ENCODE peak calls at places on chromosomes 7 and 10, in five cellular contexts. One of them, this sample, is unnamed.

GRCh38 chr7:39300276-39300675 is 265.9 kb upstream of the YAE1 start:
- DNase-seq in lower leg skin: no peak
- DNase-seq in brain microvascular endothelial cell: no peak
- DNase-seq in heart left ventricle: no peak
- DNase-seq in endothelial cell of umbilical vein: no peak
- DNase-seq in this sample: no peak

GRCh38 chr10:114499120-114499519 is 94.8 kb upstream of the AFAP1L2 start:
- DNase-seq in lower leg skin: no peak
- DNase-seq in brain microvascular endothelial cell: no peak
- DNase-seq in heart left ventricle: no peak
- DNase-seq in endothelial cell of umbilical vein: no peak
- DNase-seq in this sample: no peak

GRCh38 chr10:125407000-125407502 is 246.7 kb upstream of the CTBP2 start:
- DNase-seq in lower leg skin: peak
- DNase-seq in brain microvascular endothelial cell: peak
- DNase-seq in heart left ventricle: no peak
- DNase-seq in endothelial cell of umbilical vein: no peak
- DNase-seq in this sample: no peak

GRCh38 chr10:72792288-72792687 is 100.3 kb downstream of the MCU start:
- DNase-seq in lower leg skin: no peak
- DNase-seq in brain microvascular endothelial cell: no peak
- DNase-seq in heart left ventricle: no peak
- DNase-seq in endothelial cell of umbilical vein: peak
- DNase-seq in this sample: peak

GRCh38 chr7:66542528-66543373 is 85.9 kb upstream of the KCTD7 start:
- DNase-seq in lower leg skin: no peak
- DNase-seq in brain microvascular endothelial cell: no peak
- DNase-seq in heart left ventricle: no peak
- DNase-seq in endothelial cell of umbilical vein: no peak
- DNase-seq in this sample: peak

GRCh38 chr7:18459439-18459838 is 36.1 kb upstream of the HDAC9 start:
- DNase-seq in lower leg skin: no peak
- DNase-seq in brain microvascular endothelial cell: no peak
- DNase-seq in heart left ventricle: no peak
- DNase-seq in endothelial cell of umbilical vein: no peak
- DNase-seq in this sample: no peak

GRCh38 chr10:11515596-11516418 is 95.6 kb downstream of the USP6NL start:
- DNase-seq in lower leg skin: peak
- DNase-seq in brain microvascular endothelial cell: peak
- DNase-seq in heart left ventricle: peak
- DNase-seq in endothelial cell of umbilical vein: peak
- DNase-seq in this sample: peak

GRCh38 chr7:138755331-138755747 is 42.5 kb upstream of the TMEM213 start:
- DNase-seq in lower leg skin: no peak
- DNase-seq in brain microvascular endothelial cell: no peak
- DNase-seq in heart left ventricle: no peak
- DNase-seq in endothelial cell of umbilical vein: no peak
- DNase-seq in this sample: peak

GRCh38 chr10:74371696-74372095 is 220.7 kb downstream of the ADK start:
- DNase-seq in lower leg skin: no peak
- DNase-seq in brain microvascular endothelial cell: peak
- DNase-seq in heart left ventricle: no peak
- DNase-seq in endothelial cell of umbilical vein: no peak
- DNase-seq in this sample: peak

GRCh38 chr10:49628599-49628998 is 14.8 kb downstream of the CHAT start:
- DNase-seq in lower leg skin: no peak
- DNase-seq in brain microvascular endothelial cell: no peak
- DNase-seq in heart left ventricle: no peak
- DNase-seq in endothelial cell of umbilical vein: no peak
- DNase-seq in this sample: no peak

GRCh38 chr7:4074407-4074806 is 607.7 kb upstream of the FOXK1 start:
- DNase-seq in lower leg skin: no peak
- DNase-seq in brain microvascular endothelial cell: no peak
- DNase-seq in heart left ventricle: no peak
- DNase-seq in endothelial cell of umbilical vein: no peak
- DNase-seq in this sample: no peak

GRCh38 chr7:128941323-128941890 is 3.7 kb downstream of the IRF5 start:
- DNase-seq in lower leg skin: no peak
- DNase-seq in brain microvascular endothelial cell: no peak
- DNase-seq in heart left ventricle: no peak
- DNase-seq in endothelial cell of umbilical vein: no peak
- DNase-seq in this sample: no peak

GRCh38 chr7:128939075-128939860 is 1.5 kb downstream of the IRF5 start:
- DNase-seq in lower leg skin: no peak
- DNase-seq in brain microvascular endothelial cell: no peak
- DNase-seq in heart left ventricle: no peak
- DNase-seq in endothelial cell of umbilical vein: no peak
- DNase-seq in this sample: no peak

GRCh38 chr7:128940494-128941322 is 3.0 kb downstream of the IRF5 start:
- DNase-seq in lower leg skin: peak
- DNase-seq in brain microvascular endothelial cell: no peak
- DNase-seq in heart left ventricle: peak
- DNase-seq in endothelial cell of umbilical vein: no peak
- DNase-seq in this sample: no peak

GRCh38 chr7:128938524-128939074 is 872 bp downstream of the IRF5 start:
- DNase-seq in lower leg skin: no peak
- DNase-seq in brain microvascular endothelial cell: no peak
- DNase-seq in heart left ventricle: no peak
- DNase-seq in endothelial cell of umbilical vein: no peak
- DNase-seq in this sample: no peak

DNA sequence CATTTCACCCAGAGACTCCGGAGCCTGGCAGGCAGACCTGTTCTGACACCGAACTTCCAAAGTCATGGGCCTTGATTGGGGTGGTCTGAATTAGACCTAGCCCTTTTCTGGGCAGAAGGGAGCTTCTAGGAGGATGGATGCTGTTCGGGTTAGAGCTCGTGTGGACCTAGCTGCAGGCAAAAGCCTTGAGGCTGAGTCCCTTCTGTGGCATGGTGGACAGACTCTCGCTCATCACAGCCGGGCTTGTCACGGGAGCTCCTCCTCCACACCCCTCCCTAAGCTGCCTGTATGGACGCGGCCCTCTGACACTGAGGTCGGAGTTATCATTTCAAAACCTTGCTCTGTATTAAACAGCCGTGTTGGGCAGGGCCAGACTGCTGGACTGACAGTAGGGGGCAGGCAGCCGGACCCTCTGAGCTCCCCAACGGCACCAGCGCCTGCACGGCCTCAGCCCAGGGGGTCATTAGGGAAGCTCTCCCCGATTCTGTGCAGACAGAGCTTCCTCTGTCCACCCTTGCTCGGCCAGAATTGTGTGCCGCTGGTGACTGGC is 2.2 kb downstream of the IRF5 start:
- DNase-seq in lower leg skin: no peak
- DNase-seq in brain microvascular endothelial cell: no peak
- DNase-seq in heart left ventricle: no peak
- DNase-seq in endothelial cell of umbilical vein: no peak
- DNase-seq in this sample: no peak
- H3K4me3 ChIP-seq in lower leg skin: no peak
- H3K4me3 ChIP-seq in brain microvascular endothelial cell: no peak
- H3K4me3 ChIP-seq in heart left ventricle: no peak
- H3K4me3 ChIP-seq in endothelial cell of umbilical vein: no peak
- H3K4me3 ChIP-seq in this sample: no peak

GRCh38 chr10:48463318-48464003 is 141.4 kb downstream of the ARHGAP22 start:
- DNase-seq in lower leg skin: no peak
- DNase-seq in brain microvascular endothelial cell: no peak
- DNase-seq in heart left ventricle: no peak
- DNase-seq in endothelial cell of umbilical vein: no peak
- DNase-seq in this sample: no peak
- TF ChIP-seq CTCF in lower leg skin: no peak
- TF ChIP-seq CTCF in brain microvascular endothelial cell: no peak
- TF ChIP-seq CTCF in heart left ventricle: no peak
- TF ChIP-seq CTCF in endothelial cell of umbilical vein: no peak
- TF ChIP-seq CTCF in this sample: no peak

GRCh38 chr7:15845868-15846267 is 159.4 kb upstream of the MEOX2 start:
- DNase-seq in lower leg skin: no peak
- DNase-seq in brain microvascular endothelial cell: no peak
- DNase-seq in heart left ventricle: no peak
- DNase-seq in endothelial cell of umbilical vein: peak
- DNase-seq in this sample: no peak

GRCh38 chr7:15853832-15854470 is 167.5 kb upstream of the MEOX2 start:
- DNase-seq in lower leg skin: no peak
- DNase-seq in brain microvascular endothelial cell: no peak
- DNase-seq in heart left ventricle: no peak
- DNase-seq in endothelial cell of umbilical vein: peak
- DNase-seq in this sample: peak

GRCh38 chr7:15851201-15851600 is 164.7 kb upstream of the MEOX2 start:
- DNase-seq in lower leg skin: no peak
- DNase-seq in brain microvascular endothelial cell: no peak
- DNase-seq in heart left ventricle: no peak
- DNase-seq in endothelial cell of umbilical vein: no peak
- DNase-seq in this sample: no peak

GRCh38 chr7:15848362-15848761 is 161.9 kb upstream of the MEOX2 start:
- DNase-seq in lower leg skin: no peak
- DNase-seq in brain microvascular endothelial cell: no peak
- DNase-seq in heart left ventricle: no peak
- DNase-seq in endothelial cell of umbilical vein: no peak
- DNase-seq in this sample: no peak
- H3K4me3 ChIP-seq in lower leg skin: no peak
- H3K4me3 ChIP-seq in brain microvascular endothelial cell: no peak
- H3K4me3 ChIP-seq in heart left ventricle: no peak
- H3K4me3 ChIP-seq in endothelial cell of umbilical vein: no peak
- H3K4me3 ChIP-seq in this sample: no peak

DNA sequence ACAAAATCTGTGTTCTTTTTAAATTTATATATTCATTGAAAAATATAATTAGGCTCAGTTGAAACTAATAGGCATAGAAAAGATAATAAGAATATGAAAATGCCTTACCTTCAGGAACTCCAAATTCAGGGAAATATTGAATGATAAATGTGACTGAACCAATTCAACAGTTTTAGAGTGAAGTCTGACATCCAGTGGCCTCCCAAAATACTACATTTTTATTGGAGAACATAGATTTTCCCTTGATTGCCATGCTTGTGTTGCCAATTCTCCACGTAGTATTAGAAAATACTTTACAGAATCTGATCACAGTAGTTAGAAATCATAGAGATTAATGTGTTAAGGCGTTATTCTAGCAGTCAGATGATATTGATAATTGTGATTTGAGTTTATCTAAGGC is 1246.7 kb downstream of the GATA3 start:
- DNase-seq in lower leg skin: no peak
- DNase-seq in brain microvascular endothelial cell: no peak
- DNase-seq in heart left ventricle: no peak
- DNase-seq in endothelial cell of umbilical vein: peak
- DNase-seq in this sample: peak
- TF ChIP-seq CTCF in lower leg skin: no peak
- TF ChIP-seq CTCF in brain microvascular endothelial cell: peak
- TF ChIP-seq CTCF in heart left ventricle: no peak
- TF ChIP-seq CTCF in endothelial cell of umbilical vein: peak
- TF ChIP-seq CTCF in this sample: peak

DNA sequence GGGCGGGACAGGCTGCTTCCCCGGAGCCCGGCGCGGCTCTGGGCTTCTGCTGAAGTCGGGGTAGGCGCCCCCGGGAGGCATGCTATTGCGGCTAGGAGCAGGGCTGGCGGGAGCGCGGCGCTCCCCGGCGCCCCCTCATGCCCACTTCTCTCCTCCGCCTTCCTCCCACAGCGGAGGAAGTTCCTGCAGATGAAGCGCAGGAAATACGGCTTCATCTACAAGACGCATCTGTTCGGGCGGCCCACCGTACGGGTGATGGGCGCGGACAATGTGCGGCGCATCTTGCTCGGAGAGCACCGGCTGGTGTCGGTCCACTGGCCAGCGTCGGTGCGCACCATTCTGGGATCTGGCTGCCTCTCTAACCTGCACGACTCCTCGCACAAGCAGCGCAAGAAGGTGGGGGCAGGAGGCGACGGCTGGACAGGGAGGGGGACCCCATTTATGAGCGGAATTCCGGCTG is 474 bp downstream of the CYP26A1 start:
- DNase-seq in lower leg skin: no peak
- DNase-seq in brain microvascular endothelial cell: no peak
- DNase-seq in heart left ventricle: no peak
- DNase-seq in endothelial cell of umbilical vein: no peak
- DNase-seq in this sample: no peak
- H3K4me3 ChIP-seq in lower leg skin: no peak
- H3K4me3 ChIP-seq in brain microvascular endothelial cell: no peak
- H3K4me3 ChIP-seq in heart left ventricle: peak
- H3K4me3 ChIP-seq in endothelial cell of umbilical vein: no peak
- H3K4me3 ChIP-seq in this sample: no peak

DNA sequence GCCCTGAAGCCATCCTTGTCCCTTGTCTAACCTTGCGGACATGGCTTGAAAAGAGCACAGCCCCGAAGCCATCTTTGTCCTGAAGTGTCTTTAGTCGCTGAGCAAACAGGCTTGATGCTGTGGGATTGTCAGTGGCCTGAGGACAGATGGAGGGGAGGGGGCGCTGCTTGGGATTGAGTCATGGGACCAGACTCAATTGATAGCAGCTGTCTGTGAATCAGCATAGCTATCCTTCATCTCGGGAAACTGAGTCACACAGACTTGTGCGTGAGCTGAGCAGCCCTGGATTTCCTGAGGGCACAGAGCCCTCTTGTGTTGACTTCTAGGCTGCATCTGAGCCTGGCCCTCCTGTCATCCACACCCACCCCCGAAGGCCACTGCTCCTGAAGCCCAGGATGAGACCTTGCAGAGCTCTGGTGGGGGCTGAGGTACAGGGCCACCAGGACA is 14.4 kb downstream of the MYO1G start:
- DNase-seq in lower leg skin: no peak
- DNase-seq in brain microvascular endothelial cell: no peak
- DNase-seq in heart left ventricle: no peak
- DNase-seq in endothelial cell of umbilical vein: peak
- DNase-seq in this sample: no peak
- TF ChIP-seq CTCF in lower leg skin: no peak
- TF ChIP-seq CTCF in brain microvascular endothelial cell: peak
- TF ChIP-seq CTCF in heart left ventricle: no peak
- TF ChIP-seq CTCF in endothelial cell of umbilical vein: no peak
- TF ChIP-seq CTCF in this sample: peak

DNA sequence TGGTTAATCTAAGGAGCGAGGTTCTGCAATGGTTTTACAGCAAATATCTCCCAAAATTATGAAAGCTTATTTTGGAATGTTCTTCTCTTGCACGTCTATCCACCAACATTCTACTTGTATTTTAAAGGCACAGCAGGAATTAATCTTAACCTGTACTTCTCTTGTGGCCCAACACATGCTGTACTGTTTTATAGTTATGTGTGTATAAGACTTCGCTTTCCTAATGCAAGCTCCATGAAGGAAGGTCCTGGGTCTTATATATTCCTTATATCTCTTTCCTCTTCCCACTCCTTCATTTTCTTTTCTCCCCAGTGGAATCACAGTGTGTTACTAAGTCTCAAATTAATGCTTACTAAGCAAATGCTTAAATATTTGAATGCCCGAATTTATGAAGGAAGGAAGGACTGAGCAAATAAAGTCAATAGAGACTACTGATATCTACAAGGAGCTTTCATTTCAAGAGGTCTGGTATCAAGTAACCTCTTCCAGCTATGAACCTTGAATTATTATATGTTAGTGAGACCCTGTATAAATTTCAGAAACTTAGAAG is 14.0 kb downstream of the TMEM26 start:
- DNase-seq in lower leg skin: no peak
- DNase-seq in brain microvascular endothelial cell: no peak
- DNase-seq in heart left ventricle: no peak
- DNase-seq in endothelial cell of umbilical vein: no peak
- DNase-seq in this sample: no peak
- H3K4me3 ChIP-seq in lower leg skin: no peak
- H3K4me3 ChIP-seq in brain microvascular endothelial cell: no peak
- H3K4me3 ChIP-seq in heart left ventricle: no peak
- H3K4me3 ChIP-seq in endothelial cell of umbilical vein: no peak
- H3K4me3 ChIP-seq in this sample: no peak

GRCh38 chr7:135644729-135645128 is 17.6 kb upstream of the STMP1 start:
- DNase-seq in lower leg skin: no peak
- DNase-seq in brain microvascular endothelial cell: no peak
- DNase-seq in heart left ventricle: no peak
- DNase-seq in endothelial cell of umbilical vein: no peak
- DNase-seq in this sample: no peak
- TF ChIP-seq CTCF in lower leg skin: no peak
- TF ChIP-seq CTCF in brain microvascular endothelial cell: no peak
- TF ChIP-seq CTCF in heart left ventricle: no peak
- TF ChIP-seq CTCF in endothelial cell of umbilical vein: no peak
- TF ChIP-seq CTCF in this sample: no peak

This sample was measured in fibroblast of pulmonary artery.